ENCODE peak calls at places on chromosomes 13 and 19, in nine cellular contexts. K, O, D, E, V, L, I, A and S are unnamed samples. For H3K9me3, the result is how much of the 10 kb centered on the place peaks cover.

GRCh38 chr19:56678205-56678604 is 6.6 kb upstream of the ZNF835 start:
- DNase-seq in A (no peak), O (no peak), L (no peak), E (no peak), D (no peak), K (peak), I (no peak), V (no peak), S (no peak)

GRCh38 chr13:30762643-30763042 is 27.3 kb downstream of the ALOX5AP start:
- DNase-seq in L (no peak), K (no peak), O (no peak), A (peak), D (no peak), V (no peak), E (no peak), I (no peak), S (no peak)

GRCh38 chr19:8821748-8822241 is 10.3 kb downstream of the ZNF558 start:
- DNase-seq in K (no peak), D (no peak), A (no peak), O (no peak), L (no peak), E (no peak), V (no peak), I (no peak), S (no peak)

GRCh38 chr19:4534836-4535658 is at the start of gene PLIN5:
- DNase-seq in A (peak), E (peak), O (no peak), I (peak), D (peak), L (peak), K (peak), V (peak), S (peak)

GRCh38 chr13:101942535-101943157 is 459.2 kb downstream of the FGF14 start:
- DNase-seq in E (no peak), D (no peak), I (no peak), O (no peak), V (no peak), L (no peak), A (no peak), K (peak), S (no peak)

GRCh38 chr13:52399708-52400107 is 6.3 kb downstream of the THSD1 start:
- DNase-seq in O (no peak), A (peak), I (no peak), L (no peak), K (no peak), E (no peak), V (no peak), D (no peak), S (no peak)

GRCh38 chr19:4913996-4914735 is 4.9 kb downstream of the UHRF1 start:
- DNase-seq in D (no peak), V (no peak), A (peak), I (no peak), E (no peak), L (no peak), O (no peak), K (no peak), S (no peak)

GRCh38 chr19:47357788-47358680 is 8.9 kb downstream of the DHX34 start:
- DNase-seq in I (no peak), D (no peak), V (no peak), K (peak), E (no peak), O (no peak), L (no peak), A (no peak), S (peak)

GRCh38 chr13:40149611-40150283 is 494.3 kb downstream of the COG6 start:
- DNase-seq in V (no peak), O (peak), K (no peak), I (no peak), D (peak), E (no peak), L (no peak), A (peak), S (no peak)

GRCh38 chr19:45507864-45508680 is 793 bp downstream of the VASP start:
- DNase-seq in L (peak), O (peak), E (no peak), K (peak), A (no peak), V (peak), D (no peak), I (no peak), S (peak)

GRCh38 chr19:29663861-29664752 is 1.2 kb upstream of the PLEKHF1 start:
- DNase-seq in A (peak), O (peak), E (no peak), L (no peak), I (no peak), V (peak), D (no peak), K (no peak), S (no peak)

GRCh38 chr13:84823528-84823927 is 941.3 kb upstream of the SLITRK1 start:
- DNase-seq in L (no peak), I (no peak), K (no peak), A (no peak), V (no peak), O (no peak), E (no peak), D (no peak), S (no peak)

GRCh38 chr13:40585911-40586471 is 80.5 kb downstream of the FOXO1 start:
- DNase-seq in D (no peak), K (no peak), L (no peak), E (no peak), A (no peak), V (no peak), O (no peak), I (no peak), S (no peak)

GRCh38 chr13:98821372-98822237 is 69.1 kb upstream of the SLC15A1 start:
- DNase-seq in D (peak), V (no peak), A (no peak), L (peak), K (no peak), O (no peak), E (no peak), I (no peak), S (no peak)

GRCh38 chr19:52896431-52897148 is 845 bp downstream of the ZNF320 start:
- DNase-seq in V (peak), L (peak), D (peak), K (peak), I (no peak), A (peak), O (no peak), E (no peak), S (peak)

GRCh38 chr13:51832471-51833152 is 12.4 kb downstream of the TMEM272 start:
- DNase-seq in I (no peak), A (peak), K (no peak), V (no peak), O (no peak), L (no peak), E (no peak), D (no peak), S (peak)

GRCh38 chr19:33388231-33388816 is 14.8 kb downstream of the CEBPG start:
- DNase-seq in I (no peak), A (no peak), E (peak), O (peak), L (no peak), V (no peak), K (no peak), D (no peak), S (no peak)

GRCh38 chr19:1748115-1748702 is 5.1 kb upstream of the ONECUT3 start:
- DNase-seq in E (no peak), L (no peak), D (no peak), A (no peak), O (no peak), V (no peak), I (no peak), K (no peak), S (no peak)

GRCh38 chr13:77274126-77274525 is 52.8 kb downstream of the MYCBP2 start:
- DNase-seq in K (no peak), A (no peak), I (no peak), L (no peak), V (no peak), D (no peak), O (no peak), E (no peak), S (no peak)
- TF ChIP-seq CTCF in K (no peak), A (peak), I (no peak), L (no peak), V (no peak), D (no peak), O (no peak), E (peak), S (peak)

GRCh38 chr13:112818698-112819045 is 128.8 kb downstream of the ATP11A start:
- DNase-seq in O (no peak), E (no peak), K (no peak), D (no peak), I (no peak), A (no peak), L (no peak), V (no peak), S (no peak)
- H3K9me3 ChIP-seq in O (under half), E (under half), K (under half), D (under half), I (under half), A (under half), L (under half), V (under half), S (under half)

GRCh38 chr13:47794963-47795362 is 206.1 kb downstream of the SUCLA2 start:
- DNase-seq in V (no peak), O (no peak), D (no peak), L (no peak), E (no peak), K (no peak), I (peak), A (peak), S (no peak)
- TF ChIP-seq CTCF in V (no peak), O (no peak), D (no peak), L (peak), E (peak), K (peak), I (peak), A (peak), S (peak)

GRCh38 chr13:60492187-60492586 is 95.2 kb downstream of the TDRD3 start:
- DNase-seq in I (no peak), A (no peak), L (no peak), K (no peak), D (no peak), V (no peak), O (no peak), E (no peak), S (no peak)
- H3K9me3 ChIP-seq in I (under half), A (under half), L (under half), K (under half), D (under half), V (under half), O (under half), E (under half), S (under half)